ENCODE peak calls at places on chromosomes 16 and 17, in four cellular contexts. Z, E, T and K are unnamed samples.

GRCh38 chr17:27256225-27257030 is 37.5 kb upstream of the WSB1 start:
- DNase-seq in Z (no peak), E (no peak), T (no peak), K (no peak)

GRCh38 chr16:24853830-24854229 is 8.1 kb downstream of the SLC5A11 start:
- DNase-seq in Z (no peak), E (peak), T (peak), K (no peak)

GRCh38 chr16:82432261-82432660 is 194.5 kb upstream of the CDH13 start:
- DNase-seq in Z (no peak), E (no peak), T (no peak), K (no peak)

GRCh38 chr17:31509095-31509804 is 117.8 kb downstream of the RAB11FIP4 start:
- DNase-seq in Z (no peak), E (no peak), T (no peak), K (no peak)

GRCh38 chr17:245020-245419 is 63.6 kb upstream of the DOC2B start:
- DNase-seq in Z (peak), E (no peak), T (no peak), K (no peak)

GRCh38 chr16:70746040-70746707 is 54.8 kb downstream of the VAC14 start:
- DNase-seq in Z (peak), E (peak), T (no peak), K (no peak)

GRCh38 chr16:88619859-88620655 is 18.3 kb upstream of the IL17C start:
- DNase-seq in Z (no peak), E (no peak), T (no peak), K (no peak)

GRCh38 chr16:75559564-75560372 is 3.7 kb upstream of the TMEM231 start:
- DNase-seq in Z (no peak), E (no peak), T (no peak), K (peak)

GRCh38 chr16:29806641-29807425 is 504 bp downstream of the MAZ start:
- DNase-seq in Z (peak), E (peak), T (peak), K (peak)

GRCh38 chr16:19380316-19380715 is 37.4 kb upstream of the TMC5 start:
- DNase-seq in Z (no peak), E (no peak), T (no peak), K (no peak)

GRCh38 chr17:75869282-75870141 is 8.9 kb downstream of the TRIM47 start:
- DNase-seq in Z (peak), E (peak), T (no peak), K (peak)

GRCh38 chr17:14352139-14352538 is 51.3 kb downstream of the HS3ST3B1 start:
- DNase-seq in Z (no peak), E (no peak), T (no peak), K (peak)

GRCh38 chr17:56635640-56636039 is 42.1 kb downstream of the NOG start:
- DNase-seq in Z (no peak), E (no peak), T (no peak), K (no peak)

GRCh38 chr17:56583772-56584171 is 9.7 kb upstream of the NOG start:
- DNase-seq in Z (no peak), E (no peak), T (no peak), K (no peak)

GRCh38 chr17:17922198-17922901 is 49.9 kb downstream of the TOM1L2 start:
- DNase-seq in Z (no peak), E (peak), T (no peak), K (peak)

GRCh38 chr16:65769776-65770438 is 596.6 kb upstream of the CDH5 start:
- DNase-seq in Z (no peak), E (no peak), T (no peak), K (no peak)

GRCh38 chr16:7408700-7409340 is 76.2 kb downstream of the RBFOX1 start:
- DNase-seq in Z (no peak), E (no peak), T (no peak), K (peak)

GRCh38 chr16:11386054-11386680 is 40.9 kb downstream of the RMI2 start:
- DNase-seq in Z (no peak), E (no peak), T (no peak), K (no peak)

GRCh38 chr17:48577946-48578615 is at the start of gene HOXB4:
- DNase-seq in Z (peak), E (peak), T (no peak), K (peak)
- H3K4me3 ChIP-seq in Z (peak), E (peak), T (no peak), K (peak)

GRCh38 chr16:23757937-23758619 is 3.3 kb downstream of the CHP2 start:
- DNase-seq in Z (no peak), E (no peak), T (no peak), K (no peak)

GRCh38 chr16:23753908-23754593 is 775 bp upstream of the CHP2 start:
- DNase-seq in Z (no peak), E (no peak), T (no peak), K (peak)

GRCh38 chr16:23755484-23755809 is 621 bp downstream of the CHP2 start:
- DNase-seq in Z (no peak), E (no peak), T (no peak), K (no peak)

GRCh38 chr16:23757116-23757515 is 2.3 kb downstream of the CHP2 start:
- DNase-seq in Z (no peak), E (no peak), T (no peak), K (no peak)

DNA sequence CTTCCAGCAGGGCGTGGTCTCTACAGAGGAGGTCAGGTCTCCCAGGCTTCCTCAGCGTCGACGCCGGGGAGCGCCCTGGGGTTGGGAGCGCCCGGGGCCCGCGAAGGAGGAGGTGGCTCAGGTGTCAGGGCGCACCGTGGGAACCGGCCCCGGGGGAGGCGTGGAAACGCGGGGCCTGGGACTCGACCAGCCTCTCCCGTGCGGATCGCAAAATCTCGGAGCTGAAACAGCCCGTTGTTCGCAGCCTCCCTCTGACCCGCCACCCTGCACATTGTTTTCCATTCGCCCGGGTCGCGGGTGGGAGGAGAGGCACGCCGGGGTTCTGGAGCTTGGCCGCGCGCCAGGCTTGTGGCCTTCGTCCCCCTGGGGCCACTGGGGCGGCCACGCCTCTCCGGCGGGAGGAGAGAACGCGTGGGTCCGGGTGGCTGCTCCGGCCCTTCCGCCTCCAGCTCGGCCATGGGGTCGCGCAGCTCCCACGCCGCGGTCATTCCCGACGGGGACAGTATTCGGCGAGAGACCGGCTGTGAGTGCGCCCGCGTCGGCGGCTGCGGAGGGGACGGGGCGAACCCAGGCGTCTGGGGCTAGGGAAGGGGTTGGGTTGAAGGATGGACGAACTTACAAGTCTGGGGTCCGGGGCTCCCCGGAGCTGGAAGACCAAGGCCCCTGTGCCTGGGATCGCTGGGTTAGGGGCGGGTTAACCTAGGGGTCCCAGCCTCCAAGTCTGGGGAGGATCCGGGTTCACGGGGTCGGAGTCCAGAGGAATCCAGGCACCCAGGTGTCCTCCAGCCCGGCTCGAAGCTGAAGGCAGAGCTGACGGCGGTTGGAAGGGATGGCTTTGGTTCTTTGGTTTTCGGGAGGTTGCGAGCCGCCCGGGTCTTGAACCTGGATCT is at the start of gene CHP2:
- DNase-seq in Z (peak), E (no peak), T (peak), K (peak)
- H3K4me3 ChIP-seq in Z (peak), E (no peak), T (no peak), K (no peak)

GRCh38 chr17:80476877-80477646 is 655 bp upstream of the NPTX1 start:
- DNase-seq in Z (no peak), E (no peak), T (no peak), K (peak)
- H3K4me3 ChIP-seq in Z (no peak), E (peak), T (no peak), K (no peak)

GRCh38 chr16:583470-583814 is 6.4 kb upstream of the RAB40C start:
- DNase-seq in Z (no peak), E (no peak), T (no peak), K (peak)
- H3K4me3 ChIP-seq in Z (no peak), E (no peak), T (no peak), K (no peak)